ENCODE peak calls at places on chromosomes 7 and 10, in nine cellular contexts. V is epithelial cell of esophagus, G is OCI-LY7, M is cortex of kidney, U is Karpas-422, H is cardiac fibroblast, L is left ventricle myocardium superior, X is activated T-cell treated with anti-CD3 and anti-CD28 coated beads for 24 hours, C is A172. E is an unnamed sample.

GRCh38 chr7:17038783-17039170 is 157.0 kb upstream of the AGR3 start:
- DNase-seq in M (no peak), X (no peak), H (no peak), U (no peak), V (peak; percentile 29), C (no peak), G (no peak), L (no peak), E (no peak)

GRCh38 chr7:27191081-27191715 is 6.2 kb upstream of the HOXA11 start:
- DNase-seq in U (no peak), C (no peak), V (no peak), X (no peak), H (no peak), L (no peak), G (no peak), M (no peak), E (no peak)

GRCh38 chr10:91901784-91902677 is 7.3 kb downstream of the FGFBP3 start:
- DNase-seq in H (peak; percentile 96), L (no peak), U (no peak), M (no peak), G (no peak), X (peak; percentile 62), C (peak; percentile 92), V (peak; percentile 93), E (peak; percentile 92)

GRCh38 chr10:79268100-79268670 is 79.1 kb upstream of the PPIF start:
- DNase-seq in L (peak; percentile 43), H (peak; percentile 78), V (peak; percentile 66), X (no peak), G (no peak), C (peak; percentile 70), M (no peak), U (peak; percentile 41), E (no peak)

GRCh38 chr7:26200113-26200443 is 468 bp downstream of the HNRNPA2B1 start:
- DNase-seq in V (peak; percentile 52), C (peak; percentile 60), G (peak; percentile 74), M (no peak), X (peak; percentile 70), U (peak; percentile 87), L (peak; percentile 79), H (peak; percentile 54), E (peak; percentile 60)

GRCh38 chr10:70131560-70131937 is 1.1 kb downstream of the AIFM2 start:
- DNase-seq in L (no peak), V (no peak), X (no peak), U (no peak), G (no peak), M (no peak), H (no peak), C (no peak), E (no peak)

GRCh38 chr7:113289140-113289740 is 170.9 kb upstream of the SMIM30 start:
- DNase-seq in C (peak; percentile 56), V (peak; percentile 66), U (peak; percentile 77), M (no peak), H (peak; percentile 71), L (no peak), G (peak; percentile 42), X (no peak), E (no peak)

GRCh38 chr10:78436706-78437406 is 403.2 kb downstream of the RPS24 start:
- DNase-seq in H (no peak), U (peak; percentile 74), L (no peak), C (no peak), X (no peak), V (no peak), G (no peak), M (no peak), E (no peak)

GRCh38 chr10:32315426-32315825 is 31.5 kb downstream of the EPC1 start:
- DNase-seq in G (no peak), M (no peak), L (no peak), U (no peak), C (no peak), X (no peak), H (no peak), V (peak; percentile 18), E (no peak)

GRCh38 chr7:1812693-1813393 is 142.8 kb downstream of the ELFN1 start:
- DNase-seq in H (no peak), L (no peak), U (no peak), C (no peak), X (no peak), V (no peak), M (no peak), G (no peak), E (no peak)

GRCh38 chr7:9869566-9869965 is 1104.1 kb upstream of the PHF14 start:
- DNase-seq in U (no peak), G (no peak), H (no peak), X (no peak), M (no peak), V (no peak), L (no peak), C (no peak), E (no peak)

GRCh38 chr7:36348256-36348655 is 41.4 kb upstream of the ANLN start:
- DNase-seq in X (no peak), G (no peak), C (no peak), V (no peak), U (no peak), M (no peak), H (peak; percentile 66), L (no peak), E (no peak)

GRCh38 chr7:66970310-66970709 is 25.1 kb downstream of the SBDS start:
- DNase-seq in M (no peak), H (no peak), X (no peak), L (no peak), G (no peak), U (no peak), C (no peak), V (no peak), E (no peak)

GRCh38 chr10:79387466-79387973 is 40.3 kb downstream of the PPIF start:
- DNase-seq in H (no peak), C (no peak), V (no peak), G (no peak), M (no peak), X (no peak), L (no peak), U (no peak), E (no peak)

GRCh38 chr7:7861211-7861633 is 107.4 kb upstream of the GLCCI1 start:
- DNase-seq in U (no peak), M (no peak), L (no peak), X (no peak), H (peak; percentile 87), G (no peak), C (peak; percentile 87), V (peak; percentile 92), E (peak; percentile 62)

GRCh38 chr7:95493844-95494243 is 8.1 kb downstream of the ASB4 start:
- DNase-seq in M (no peak), G (no peak), U (no peak), X (no peak), V (no peak), H (no peak), C (no peak), L (no peak), E (no peak)

GRCh38 chr7:76129366-76129765 is 72.3 kb upstream of the SRRM3 start:
- DNase-seq in C (no peak), L (no peak), U (no peak), M (no peak), X (no peak), G (no peak), V (no peak), H (peak; percentile 18), E (peak; percentile 2)

GRCh38 chr7:139775829-139776266 is 1.9 kb downstream of the HIPK2 start:
- DNase-seq in L (peak; percentile 40), X (no peak), U (peak; percentile 84), G (peak; percentile 81), C (peak; percentile 59), M (no peak), H (peak; percentile 93), V (peak; percentile 80), E (peak; percentile 57)

GRCh38 chr10:45241865-45242518 is 73.4 kb downstream of the OR13A1 start:
- DNase-seq in H (peak; percentile 15), V (no peak), G (peak; percentile 8), L (no peak), X (no peak), C (no peak), U (no peak), M (no peak), E (no peak)

GRCh38 chr10:34181545-34182300 is 633.4 kb downstream of the PARD3 start:
- DNase-seq in U (no peak), C (no peak), H (peak; percentile 22), L (peak; percentile 40), M (no peak), X (no peak), G (no peak), V (no peak), E (no peak)

GRCh38 chr7:107394831-107395230 is 75.0 kb upstream of the GPR22 start:
- DNase-seq in H (peak; percentile 58), G (no peak), X (no peak), M (no peak), V (no peak), U (no peak), L (no peak), C (peak; percentile 22), E (peak; percentile 40)

GRCh38 chr7:70596575-70596891 is 535.4 kb upstream of the GALNT17 start:
- DNase-seq in U (no peak), G (no peak), M (no peak), V (no peak), L (no peak), X (no peak), C (no peak), H (no peak), E (no peak)

GRCh38 chr10:58998924-58999713 is 177.3 kb upstream of the PHYHIPL start:
- DNase-seq in M (no peak), V (no peak), H (no peak), X (no peak), G (no peak), U (no peak), C (no peak), L (peak; percentile 71), E (no peak)

GRCh38 chr7:74449809-74450397 is 3.8 kb upstream of the GTF2IRD1 start:
- DNase-seq in U (peak; percentile 88), C (peak; percentile 58), M (no peak), L (peak; percentile 29), H (peak; percentile 68), X (peak; percentile 58), V (peak; percentile 57), G (peak; percentile 76), E (peak; percentile 30)

GRCh38 chr7:1286946-1287628 is 54.4 kb downstream of the UNCX start:
- DNase-seq in H (no peak), M (no peak), U (no peak), G (no peak), X (no peak), C (no peak), V (no peak), L (peak; percentile 5), E (no peak)

GRCh38 chr10:104557966-104558365 is 83.1 kb upstream of the SORCS3 start:
- DNase-seq in H (no peak), G (no peak), L (no peak), M (no peak), U (no peak), X (no peak), C (no peak), V (no peak), E (no peak)

GRCh38 chr10:125926247-125926646 is 29.9 kb downstream of the FANK1 start:
- DNase-seq in H (no peak), X (no peak), V (no peak), C (no peak), L (no peak), M (no peak), U (no peak), G (no peak), E (no peak)

GRCh38 chr7:89029864-89030263 is 234.3 kb upstream of the TEX47 start:
- DNase-seq in X (no peak), M (no peak), V (peak; percentile 10), H (no peak), G (no peak), L (no peak), C (peak; percentile 85), U (no peak), E (no peak)

GRCh38 chr7:4745265-4745919 is 30.0 kb upstream of the AP5Z1 start:
- DNase-seq in L (no peak), X (no peak), M (no peak), C (no peak), G (no peak), U (no peak), V (no peak), H (no peak), E (no peak)

GRCh38 chr7:45684910-45685618 is 110.9 kb downstream of the ADCY1 start:
- DNase-seq in L (no peak), H (no peak), X (no peak), C (no peak), M (no peak), V (peak; percentile 18), U (no peak), G (no peak), E (peak; percentile 38)

GRCh38 chr10:130022071-130022470 is 58.0 kb upstream of the EBF3 start:
- DNase-seq in U (no peak), V (no peak), X (no peak), L (no peak), H (no peak), G (no peak), M (no peak), C (no peak), E (no peak)